ENCODE peak calls at places on chromosomes 1 and 21, in four cellular contexts. One of them, this sample, is unnamed.
A peak's percentile ranks its signal among the peaks of the same experiment; 100 is the strongest.

GRCh38 chr1:40911105-40911504 is 48.9 kb upstream of the CITED4 start:
- DNase-seq in tibial nerve: no peak
- DNase-seq in neuronal stem cell: no peak
- DNase-seq in astrocyte of the cerebellum: no peak
- DNase-seq in this sample: no peak

GRCh38 chr1:27342391-27342777 is 562 bp downstream of the SYTL1 start:
- DNase-seq in tibial nerve: no peak
- DNase-seq in neuronal stem cell: no peak
- DNase-seq in astrocyte of the cerebellum: no peak
- DNase-seq in this sample: no peak

GRCh38 chr1:205435904-205436573 is 14.2 kb upstream of the LEMD1 start:
- DNase-seq in tibial nerve: no peak
- DNase-seq in neuronal stem cell: no peak
- DNase-seq in astrocyte of the cerebellum: no peak
- DNase-seq in this sample: no peak

GRCh38 chr1:2786329-2787162 is 14.9 kb downstream of the TTC34 start:
- DNase-seq in tibial nerve: peak; percentile 12
- DNase-seq in neuronal stem cell: peak; percentile 54
- DNase-seq in astrocyte of the cerebellum: no peak
- DNase-seq in this sample: no peak

GRCh38 chr1:235455806-235456205 is 48.4 kb downstream of the B3GALNT2 start:
- DNase-seq in tibial nerve: no peak
- DNase-seq in neuronal stem cell: no peak
- DNase-seq in astrocyte of the cerebellum: no peak
- DNase-seq in this sample: no peak

GRCh38 chr1:56872597-56872996 is 18.0 kb downstream of the C8A start:
- DNase-seq in tibial nerve: no peak
- DNase-seq in neuronal stem cell: no peak
- DNase-seq in astrocyte of the cerebellum: no peak
- DNase-seq in this sample: no peak

GRCh38 chr1:226655251-226656163 is 83.6 kb downstream of the ITPKB start:
- DNase-seq in tibial nerve: no peak
- DNase-seq in neuronal stem cell: no peak
- DNase-seq in astrocyte of the cerebellum: no peak
- DNase-seq in this sample: no peak

GRCh38 chr1:44305962-44306422 is 49.1 kb downstream of the ERI3 start:
- DNase-seq in tibial nerve: no peak
- DNase-seq in neuronal stem cell: no peak
- DNase-seq in astrocyte of the cerebellum: no peak
- DNase-seq in this sample: no peak

GRCh38 chr21:40769231-40769630 is 77.7 kb downstream of the DSCAM start:
- DNase-seq in tibial nerve: no peak
- DNase-seq in neuronal stem cell: no peak
- DNase-seq in astrocyte of the cerebellum: no peak
- DNase-seq in this sample: no peak

GRCh38 chr1:228646717-228647522 is 88.4 kb upstream of the RHOU start:
- DNase-seq in tibial nerve: peak; percentile 14
- DNase-seq in neuronal stem cell: peak; percentile 27
- DNase-seq in astrocyte of the cerebellum: no peak
- DNase-seq in this sample: no peak

GRCh38 chr21:44421901-44422840 is 33.1 kb upstream of the LRRC3 start:
- DNase-seq in tibial nerve: no peak
- DNase-seq in neuronal stem cell: no peak
- DNase-seq in astrocyte of the cerebellum: no peak
- DNase-seq in this sample: no peak

GRCh38 chr1:238628130-238628529 is 737.4 kb upstream of the ZP4 start:
- DNase-seq in tibial nerve: no peak
- DNase-seq in neuronal stem cell: no peak
- DNase-seq in astrocyte of the cerebellum: no peak
- DNase-seq in this sample: no peak

GRCh38 chr1:143699115-143699514 is 272.7 kb downstream of the FAM72C start:
- DNase-seq in tibial nerve: no peak
- DNase-seq in neuronal stem cell: no peak
- DNase-seq in astrocyte of the cerebellum: no peak
- DNase-seq in this sample: no peak

GRCh38 chr1:57019240-57019805 is 53.5 kb upstream of the C8B start:
- DNase-seq in tibial nerve: no peak
- DNase-seq in neuronal stem cell: no peak
- DNase-seq in astrocyte of the cerebellum: no peak
- DNase-seq in this sample: no peak

GRCh38 chr1:206803221-206803730 is 31.0 kb upstream of the IL10 start:
- DNase-seq in tibial nerve: no peak
- DNase-seq in neuronal stem cell: no peak
- DNase-seq in astrocyte of the cerebellum: no peak
- DNase-seq in this sample: no peak

GRCh38 chr1:86152887-86153286 is 3.7 kb downstream of the COL24A1 start:
- DNase-seq in tibial nerve: no peak
- DNase-seq in neuronal stem cell: no peak
- DNase-seq in astrocyte of the cerebellum: no peak
- DNase-seq in this sample: no peak

GRCh38 chr1:9705337-9706098 is 54.0 kb downstream of the PIK3CD start:
- DNase-seq in tibial nerve: no peak
- DNase-seq in neuronal stem cell: no peak
- DNase-seq in astrocyte of the cerebellum: peak; percentile 66
- DNase-seq in this sample: no peak

GRCh38 chr1:59880735-59881134 is 45.8 kb downstream of the CYP2J2 start:
- DNase-seq in tibial nerve: no peak
- DNase-seq in neuronal stem cell: no peak
- DNase-seq in astrocyte of the cerebellum: no peak
- DNase-seq in this sample: no peak

GRCh38 chr1:2999571-2999970 is 21.7 kb upstream of the ACTRT2 start:
- DNase-seq in tibial nerve: no peak
- DNase-seq in neuronal stem cell: no peak
- DNase-seq in astrocyte of the cerebellum: no peak
- DNase-seq in this sample: no peak

GRCh38 chr1:2326524-2326923 is 64.8 kb downstream of the MORN1 start:
- DNase-seq in tibial nerve: no peak
- DNase-seq in neuronal stem cell: no peak
- DNase-seq in astrocyte of the cerebellum: no peak
- DNase-seq in this sample: no peak

GRCh38 chr1:156516821-156517220 is 16.2 kb upstream of the MEF2D start:
- DNase-seq in tibial nerve: no peak
- DNase-seq in neuronal stem cell: no peak
- DNase-seq in astrocyte of the cerebellum: no peak
- DNase-seq in this sample: no peak

GRCh38 chr1:62180649-62181048 is 14.0 kb upstream of the L1TD1 start:
- DNase-seq in tibial nerve: no peak
- DNase-seq in neuronal stem cell: no peak
- DNase-seq in astrocyte of the cerebellum: no peak
- DNase-seq in this sample: no peak

This sample was measured in retinal pigment epithelial cell.